ENCODE peak calls at places on chromosomes 7 and 10, in ten cellular contexts. M is spleen, R is AG04450, Y is cardiac fibroblast, S is uterus, C is HepG2, N is HCT116, U is GM23338, F is right cardiac atrium, H is adrenal gland. I is an unnamed sample.
A peak's percentile ranks its signal among the peaks of the same experiment; 100 is the strongest.

GRCh38 chr7:15862781-15863165 is 176.3 kb upstream of the MEOX2 start:
- DNase-seq in H (no peak), Y (peak; percentile 29), F (no peak), M (no peak), U (no peak), S (no peak), N (no peak), C (no peak), R (no peak), I (no peak)

GRCh38 chr7:124566576-124566975 is 199.0 kb downstream of the GPR37 start:
- DNase-seq in F (no peak), H (no peak), R (no peak), C (no peak), M (no peak), Y (no peak), U (peak; percentile 27), S (no peak), N (no peak), I (no peak)

GRCh38 chr10:12431453-12432101 is 82.2 kb downstream of the CAMK1D start:
- DNase-seq in F (no peak), R (no peak), C (no peak), N (no peak), Y (no peak), U (no peak), S (no peak), H (no peak), M (peak; percentile 16), I (no peak)

GRCh38 chr10:16700331-16700730 is 116.9 kb downstream of the RSU1 start:
- DNase-seq in N (no peak), F (no peak), Y (no peak), C (no peak), H (no peak), S (no peak), R (no peak), U (no peak), M (no peak), I (no peak)

GRCh38 chr7:158467562-158467961 is 120.1 kb downstream of the PTPRN2 start:
- DNase-seq in F (no peak), H (no peak), M (no peak), R (no peak), U (no peak), S (no peak), N (no peak), Y (no peak), C (no peak), I (no peak)

GRCh38 chr7:65927489-65928448 is 54.2 kb downstream of the GUSB start:
- DNase-seq in R (no peak), N (no peak), H (no peak), Y (no peak), M (no peak), U (peak; percentile 33), F (peak; percentile 33), S (no peak), C (no peak), I (no peak)

GRCh38 chr7:148927141-148927540 is 43.0 kb upstream of the EZH2 start:
- DNase-seq in C (no peak), F (no peak), N (no peak), U (no peak), Y (no peak), S (no peak), H (no peak), R (no peak), M (peak; percentile 1), I (no peak)

GRCh38 chr10:24962998-24963397 is 10.6 kb upstream of the PRTFDC1 start:
- DNase-seq in U (no peak), N (peak; percentile 90), R (no peak), C (peak; percentile 84), F (no peak), Y (peak; percentile 38), M (no peak), S (no peak), H (no peak), I (no peak)

GRCh38 chr7:129494041-129494440 is 8.3 kb upstream of the SMKR1 start:
- DNase-seq in C (no peak), F (no peak), Y (peak; percentile 93), U (no peak), M (no peak), S (no peak), R (peak; percentile 83), H (no peak), N (no peak), I (peak; percentile 64)

GRCh38 chr7:122397381-122397780 is 92.8 kb upstream of the FEZF1 start:
- DNase-seq in C (no peak), N (no peak), S (no peak), R (no peak), M (no peak), U (no peak), H (no peak), Y (no peak), F (no peak), I (no peak)

GRCh38 chr7:30594055-30594539 is 581 bp upstream of the GARS1 start:
- DNase-seq in N (no peak), S (peak; percentile 29), C (peak; percentile 60), Y (no peak), U (peak; percentile 73), F (peak; percentile 50), H (peak; percentile 50), R (no peak), M (peak; percentile 85), I (peak; percentile 45)

GRCh38 chr10:23196201-23196600 is 4.1 kb downstream of the PTF1A start:
- DNase-seq in R (no peak), S (no peak), C (no peak), H (no peak), N (no peak), M (no peak), Y (no peak), F (no peak), U (no peak), I (no peak)

GRCh38 chr10:23195846-23196200 is 3.7 kb downstream of the PTF1A start:
- DNase-seq in H (no peak), S (no peak), Y (no peak), F (no peak), N (no peak), U (no peak), C (no peak), M (no peak), R (no peak), I (no peak)

GRCh38 chr10:23193435-23194074 is 1.4 kb downstream of the PTF1A start:
- DNase-seq in H (no peak), F (no peak), N (no peak), Y (no peak), C (no peak), U (no peak), R (no peak), M (no peak), S (no peak), I (no peak)

GRCh38 chr10:23194471-23194965 is 2.4 kb downstream of the PTF1A start:
- DNase-seq in S (no peak), F (no peak), C (no peak), R (no peak), U (no peak), N (no peak), Y (no peak), H (no peak), M (no peak), I (no peak)

DNA sequence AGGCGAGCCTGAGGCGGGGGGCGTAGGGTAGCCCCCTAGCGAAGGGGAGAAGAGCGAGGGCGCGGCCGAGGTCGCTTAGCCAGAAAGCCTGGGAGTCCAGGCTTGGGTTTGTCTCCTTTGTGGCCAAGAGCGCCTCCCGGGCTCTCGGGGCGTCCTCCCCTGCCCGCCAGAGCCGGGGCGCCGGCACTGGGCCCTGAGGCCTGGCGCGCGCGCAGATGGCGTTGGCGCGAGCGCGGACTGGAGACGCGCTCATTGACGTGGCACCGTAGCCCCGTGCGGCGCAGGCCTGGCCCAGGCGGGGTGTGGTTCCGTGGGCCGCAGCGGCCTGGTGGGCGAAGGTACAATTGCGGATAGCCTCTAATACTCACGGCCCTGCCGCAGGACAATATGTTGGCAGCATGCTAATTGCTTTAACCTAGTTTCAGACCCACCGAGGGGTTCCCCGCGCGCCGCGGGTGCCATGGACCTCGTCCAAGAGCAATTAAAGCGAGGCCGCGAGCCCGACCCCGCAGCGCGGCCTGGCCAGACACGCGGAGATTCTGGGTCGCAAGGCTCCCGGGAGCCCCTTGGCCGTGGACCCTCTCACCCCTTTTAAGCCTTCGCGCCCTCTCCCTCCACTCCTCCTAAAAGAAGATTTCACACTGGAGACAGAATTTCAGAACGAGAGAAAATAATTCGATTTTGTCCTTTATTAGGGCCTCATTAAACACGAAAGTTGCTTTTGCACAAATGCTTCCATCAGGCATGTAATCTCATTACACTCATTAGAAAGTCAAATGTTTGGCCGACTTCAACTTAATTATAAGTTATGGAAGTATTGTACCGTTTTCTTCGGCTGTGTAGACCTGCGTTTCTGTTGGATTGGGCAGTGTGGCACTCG is 3.1 kb downstream of the PTF1A start:
- DNase-seq in N (no peak), M (no peak), U (peak; percentile 62), Y (no peak), F (no peak), S (no peak), C (no peak), H (no peak), R (no peak), I (no peak)
- H3K4me3 ChIP-seq in N (no peak overlapping the region), M (no peak overlapping the region), U (peak overlapping the region; percentile 43), Y (no peak overlapping the region), F (peak overlapping the region; percentile 18), S (no peak overlapping the region), C (no peak overlapping the region), H (no peak overlapping the region), R (no peak overlapping the region), I (no peak overlapping the region)

DNA sequence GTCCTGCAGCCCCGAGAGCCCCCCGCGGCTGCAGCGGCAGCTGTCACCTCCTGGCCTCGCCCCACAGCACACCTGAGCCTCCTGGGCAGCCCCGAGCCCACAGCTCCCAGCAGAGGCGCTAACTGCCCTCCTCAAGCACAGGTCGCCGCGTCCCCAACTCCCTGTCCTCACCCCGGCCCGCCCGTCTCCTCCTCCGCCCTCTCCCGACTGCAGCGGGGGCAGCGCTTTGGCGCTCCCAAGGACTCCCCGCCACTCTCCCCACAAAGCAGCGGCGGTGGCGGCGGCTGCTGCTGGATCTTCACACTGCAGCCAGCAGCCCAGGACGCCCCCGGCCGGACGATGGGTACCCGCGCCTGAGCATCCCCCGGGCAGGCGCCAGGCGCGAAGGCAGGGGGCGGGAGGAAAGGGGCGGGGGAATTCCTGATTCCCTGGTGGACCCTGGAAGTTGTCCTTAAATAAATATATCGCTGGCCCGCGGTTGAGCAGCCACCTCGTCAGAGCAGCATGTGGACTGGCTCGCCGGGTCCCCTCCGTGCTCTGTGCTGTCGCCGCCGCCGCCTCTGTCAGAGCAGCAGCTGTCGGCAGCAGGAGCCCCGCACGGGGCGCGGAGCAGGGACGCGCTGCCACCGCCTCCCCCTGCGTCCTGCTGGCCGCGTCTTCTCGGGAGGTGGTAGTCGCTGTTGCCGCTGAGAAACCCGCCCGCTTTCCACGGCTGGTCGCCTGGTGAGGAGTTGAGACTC is at the start of gene ZNF804B:
- DNase-seq in C (no peak), S (no peak), H (no peak), Y (no peak), U (peak; percentile 74), M (peak; percentile 73), R (no peak), N (no peak), F (peak; percentile 75), I (no peak)
- H3K4me3 ChIP-seq in C (no peak within 1 kb of the TSS), S (peak within 1 kb of the TSS; percentile 2), H (no peak within 1 kb of the TSS), Y (peak within 1 kb of the TSS; percentile 9), U (peak within 1 kb of the TSS; percentile 65), M (no peak within 1 kb of the TSS), R (no peak within 1 kb of the TSS), N (no peak within 1 kb of the TSS), F (peak within 1 kb of the TSS; percentile 51), I (peak within 1 kb of the TSS; percentile 8)

GRCh38 chr10:103660364-103661197 is 167.1 kb downstream of the NEURL1 start:
- DNase-seq in H (peak; percentile 53), C (peak; percentile 71), M (peak; percentile 88), Y (peak; percentile 64), F (peak; percentile 76), U (no peak), N (no peak), R (no peak), S (no peak), I (peak; percentile 62)
- H3K4me3 ChIP-seq in H (peak overlapping the region; percentile 54), C (peak overlapping the region; percentile 59), M (peak overlapping the region; percentile 55), Y (peak overlapping the region; percentile 69), F (peak overlapping the region; percentile 49), U (no peak overlapping the region), N (peak overlapping the region; percentile 2), R (peak overlapping the region; percentile 80), S (peak overlapping the region; percentile 84), I (peak overlapping the region; percentile 48)

GRCh38 chr7:87316846-87317545 is 28.5 kb upstream of the CROT start:
- DNase-seq in N (no peak), S (no peak), R (peak; percentile 94), Y (peak; percentile 82), H (no peak), C (peak; percentile 11), M (no peak), F (no peak), U (no peak), I (peak; percentile 61)
- H3K4me3 ChIP-seq in N (no peak overlapping the region), S (no peak overlapping the region), R (peak overlapping the region; percentile 35), Y (no peak overlapping the region), H (no peak overlapping the region), C (no peak overlapping the region), M (no peak overlapping the region), F (no peak overlapping the region), U (no peak overlapping the region), I (no peak overlapping the region)

I was measured in SJSA1.